ENCODE peak calls at places on chromosome 11, in seven cellular contexts. E is GM12878, H is SK-N-SH, J is HepG2, Z is HCT116, B is K562, Y is H1. M is an unnamed sample.

GRCh38 chr11:17478064-17478463 is 1.4 kb upstream of the ABCC8 start:
- DNase-seq in E (no peak), Z (no peak), B (no peak), Y (no peak), J (no peak), H (no peak), M (no peak)

GRCh38 chr11:7437706-7438105 is 47.6 kb upstream of the OLFML1 start:
- DNase-seq in H (no peak), J (no peak), E (no peak), Z (no peak), Y (no peak), B (no peak), M (no peak)

GRCh38 chr11:57873196-57873911 is 111.8 kb downstream of the CTNND1 start:
- DNase-seq in J (no peak), H (no peak), Z (no peak), Y (no peak), E (no peak), B (no peak), M (no peak)

GRCh38 chr11:113805640-113806039 is 26.0 kb downstream of the CLDN25 start:
- DNase-seq in Y (no peak), E (no peak), B (no peak), Z (no peak), J (no peak), H (no peak), M (no peak)

GRCh38 chr11:59336931-59337330 is 21.8 kb upstream of the OR5AN1 start:
- DNase-seq in E (no peak), B (no peak), J (no peak), Y (no peak), H (no peak), Z (no peak), M (no peak)

GRCh38 chr11:7175007-7175406 is 76.7 kb upstream of the SYT9 start:
- DNase-seq in H (no peak), E (no peak), B (no peak), Z (no peak), J (no peak), Y (no peak), M (no peak)

GRCh38 chr11:69442807-69443137 is 38.7 kb upstream of the LINC01488 start:
- DNase-seq in J (peak; percentile 80), H (peak; percentile 75), B (peak; percentile 64), Y (no peak), E (no peak), Z (no peak), M (peak; percentile 87)

GRCh38 chr11:128324531-128325141 is 262.7 kb downstream of the ETS1 start:
- DNase-seq in Z (no peak), E (no peak), Y (no peak), J (no peak), B (no peak), H (no peak), M (no peak)

GRCh38 chr11:45089251-45089650 is 57.2 kb upstream of the PRDM11 start:
- DNase-seq in Z (no peak), B (no peak), H (no peak), Y (no peak), J (no peak), E (no peak), M (no peak)

GRCh38 chr11:128323381-128323780 is 264.0 kb downstream of the ETS1 start:
- DNase-seq in H (no peak), Y (no peak), B (no peak), E (no peak), J (no peak), Z (no peak), M (no peak)

GRCh38 chr11:8071616-8072581 is 9.1 kb upstream of the TUB start:
- DNase-seq in Z (no peak), B (no peak), E (no peak), Y (no peak), H (no peak), J (no peak), M (no peak)

GRCh38 chr11:125626381-125626950 is 1.5 kb downstream of the CHEK1 start:
- DNase-seq in H (no peak), E (peak; percentile 36), J (peak; percentile 79), B (no peak), Z (no peak), Y (peak; percentile 82), M (peak; percentile 46)

GRCh38 chr11:132248585-132248984 is 878.2 kb downstream of the NTM start:
- DNase-seq in E (no peak), J (no peak), B (no peak), Z (no peak), H (no peak), Y (no peak), M (no peak)

GRCh38 chr11:126305699-126306098 is 1.8 kb downstream of the DCPS start:
- DNase-seq in J (no peak), Z (no peak), H (no peak), B (no peak), E (peak; percentile 63), Y (no peak), M (no peak)

GRCh38 chr11:131033151-131033651 is 116.9 kb upstream of the SNX19 start:
- DNase-seq in J (peak; percentile 18), E (no peak), Y (no peak), Z (peak; percentile 12), B (no peak), H (no peak), M (no peak)

GRCh38 chr11:96827164-96827563 is 437.4 kb downstream of the JRKL start:
- DNase-seq in Y (peak; percentile 2), H (peak; percentile 1), E (no peak), B (no peak), Z (no peak), J (no peak), M (no peak)

DNA sequence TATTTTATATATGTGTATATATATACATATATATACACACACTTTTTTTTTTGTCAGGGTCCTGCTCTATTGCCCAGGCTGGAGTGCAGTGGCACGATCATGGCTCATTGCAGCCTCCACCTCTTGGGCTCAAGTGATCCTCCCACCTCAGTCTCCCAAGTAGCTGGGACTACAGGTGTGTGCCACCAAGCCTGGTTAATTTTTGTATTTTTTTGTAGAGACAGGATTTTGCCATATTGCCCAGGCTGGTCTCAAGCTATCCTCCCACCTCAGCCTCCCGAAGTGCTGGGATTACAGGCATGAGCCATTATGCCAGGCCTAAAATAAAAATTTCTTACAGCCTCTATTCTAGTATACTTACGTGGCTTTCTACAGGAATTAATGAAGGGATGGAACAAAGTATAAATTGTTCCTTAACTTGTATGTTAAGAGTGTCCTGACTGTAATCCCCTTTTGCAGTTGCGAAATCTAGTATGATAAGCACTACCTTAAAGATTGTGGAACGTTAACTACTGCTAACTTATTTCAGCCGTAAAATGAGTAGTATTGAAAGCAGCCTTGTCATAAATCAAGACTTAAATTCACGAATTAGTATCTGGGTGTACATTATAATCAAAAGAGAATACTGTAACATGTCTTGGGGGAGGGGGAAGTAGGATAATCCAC is 2.1 kb downstream of the TRAF6 start:
- DNase-seq in Y (no peak), Z (no peak), E (no peak), B (no peak), J (no peak), H (no peak), M (no peak)
- TF ChIP-seq JUND in Y (no peak), Z (no peak), E (no peak), B (no peak), J (no peak), H (no peak), M (no peak)

GRCh38 chr11:116136987-116137674 is 632.9 kb upstream of the CADM1 start:
- DNase-seq in E (no peak), Y (no peak), Z (no peak), B (no peak), H (no peak), J (no peak), M (no peak)

GRCh38 chr11:116132273-116132978 is 628.2 kb upstream of the CADM1 start:
- DNase-seq in Y (no peak), Z (no peak), B (no peak), H (no peak), J (no peak), E (no peak), M (no peak)

GRCh38 chr11:116137753-116138152 is 633.5 kb upstream of the CADM1 start:
- DNase-seq in J (no peak), B (no peak), H (no peak), Y (no peak), E (no peak), Z (no peak), M (no peak)

GRCh38 chr11:116135897-116136296 is 631.7 kb upstream of the CADM1 start:
- DNase-seq in E (no peak), Y (no peak), Z (no peak), J (no peak), B (no peak), H (no peak), M (no peak)

GRCh38 chr11:116134450-116134849 is 630.2 kb upstream of the CADM1 start:
- DNase-seq in Y (no peak), J (no peak), Z (no peak), H (no peak), E (no peak), B (no peak), M (no peak)
- TF ChIP-seq JUND in Y (no peak), J (no peak), Z (no peak), H (no peak), E (no peak), B (no peak), M (no peak)

DNA sequence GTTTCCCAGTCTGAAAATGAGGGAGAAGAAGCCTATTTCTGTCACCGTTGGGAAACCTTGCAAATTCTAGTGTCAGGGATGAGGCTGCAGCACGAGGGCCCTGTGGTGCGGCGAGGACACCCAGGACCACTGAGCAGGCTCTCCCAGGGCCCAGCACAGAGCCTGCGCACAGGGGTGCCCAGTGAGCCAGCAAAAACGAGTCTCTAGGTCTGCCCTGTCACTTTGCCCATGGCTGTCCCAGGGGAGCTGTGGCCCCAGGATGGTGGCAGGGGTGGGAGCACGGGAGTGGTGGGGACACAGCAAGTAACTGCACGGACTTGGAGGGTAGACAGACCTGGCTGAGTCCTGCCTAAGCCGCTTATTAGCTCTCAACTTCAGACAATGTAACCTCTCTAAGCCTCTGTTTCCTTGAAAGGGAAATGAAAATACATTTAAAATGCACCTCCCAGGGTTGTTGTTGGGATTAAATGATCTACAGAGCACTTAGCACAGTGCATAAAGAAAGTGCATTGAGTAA is 44.2 kb downstream of the DSCAML1 start:
- DNase-seq in J (no peak), B (no peak), E (no peak), H (no peak), Z (no peak), Y (no peak), M (no peak)
- TF ChIP-seq JUND in J (no peak), B (no peak), E (no peak), H (no peak), Z (no peak), Y (no peak), M (no peak)

DNA sequence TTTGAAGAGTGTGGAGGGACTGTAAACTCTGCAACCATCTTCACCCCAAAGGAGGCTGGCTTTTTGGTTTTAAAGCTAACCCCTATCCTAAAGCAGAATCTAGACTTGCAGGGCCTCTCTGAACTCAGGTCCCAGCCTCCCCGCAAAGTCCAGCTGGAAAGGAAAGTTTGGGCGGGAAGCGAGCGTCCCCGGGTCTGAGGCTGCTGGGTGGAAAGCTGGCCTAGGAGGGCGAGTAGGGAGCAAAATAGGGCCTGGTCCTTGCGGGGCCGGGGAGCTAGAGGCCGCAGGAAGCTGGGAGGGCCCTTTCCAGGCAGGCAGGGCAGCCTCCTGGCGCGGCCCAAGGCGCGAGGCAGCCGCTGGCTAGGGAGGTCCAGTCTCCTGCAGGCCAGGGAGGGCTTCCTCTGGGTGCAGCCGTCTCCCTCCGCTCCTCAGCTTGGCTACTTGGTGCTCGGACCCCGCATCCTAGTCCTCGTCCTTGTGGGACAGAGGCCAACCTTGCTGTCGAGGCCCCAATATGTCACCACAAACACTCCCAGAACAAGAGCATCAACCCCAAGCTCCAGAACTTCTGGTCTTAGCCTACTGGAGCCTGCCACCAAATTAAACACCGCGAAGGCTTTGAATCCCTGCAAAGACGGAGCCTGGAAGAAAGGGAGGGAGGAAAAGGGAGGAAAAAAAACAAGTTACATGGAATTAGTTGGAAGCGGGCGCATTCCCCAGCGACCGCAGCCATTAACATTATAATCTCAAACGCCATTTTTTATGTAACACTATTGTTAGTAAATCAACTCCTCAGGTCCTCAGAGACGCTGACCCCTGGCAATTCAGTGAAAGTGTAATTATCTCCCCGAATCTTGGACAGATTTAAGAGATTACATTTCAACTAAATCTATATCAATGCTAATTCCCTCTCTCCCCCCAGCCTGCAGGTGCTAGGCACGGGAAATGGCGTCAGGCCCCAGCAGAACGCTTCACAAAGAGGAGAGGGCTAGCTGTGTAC is 12.6 kb upstream of the PAX6 start:
- DNase-seq in Y (no peak), H (peak; percentile 27), B (no peak), E (no peak), J (no peak), Z (no peak), M (no peak)
- TF ChIP-seq JUND in Y (no peak), H (no peak), B (no peak), E (no peak), J (no peak), Z (no peak), M (no peak)

M was measured in T47D.